ENCODE peak calls at places on chromosomes 5 and 9, in five cellular contexts. E is ovary, W is GM12892, P is A549, N is heart left ventricle. V is an unnamed sample.

GRCh38 chr5:175181331-175181730 is 262.7 kb downstream of the DRD1 start:
- DNase-seq in P (no peak), E (no peak), N (no peak), W (no peak), V (no peak)

GRCh38 chr9:14906000-14906399 is 4.2 kb downstream of the FREM1 start:
- DNase-seq in N (no peak), P (no peak), E (no peak), W (no peak), V (no peak)

GRCh38 chr5:73039082-73039481 is 81.3 kb upstream of the TMEM171 start:
- DNase-seq in E (no peak), W (no peak), N (no peak), P (no peak), V (no peak)

GRCh38 chr5:160438316-160439204 is 16.9 kb downstream of the PTTG1 start:
- DNase-seq in P (peak; percentile 58), N (peak; percentile 43), E (no peak), W (no peak), V (no peak)

GRCh38 chr9:130043654-130044623 is 950 bp upstream of the FNBP1 start:
- DNase-seq in N (no peak), W (no peak), E (peak; percentile 78), P (no peak), V (no peak)

GRCh38 chr9:109401990-109402318 is 81.1 kb upstream of the EPB41L4B start:
- DNase-seq in E (no peak), N (no peak), W (no peak), P (no peak), V (no peak)

GRCh38 chr5:30324083-30324482 is 869.4 kb upstream of the CDH6 start:
- DNase-seq in N (no peak), W (no peak), P (peak; percentile 1), E (no peak), V (no peak)

GRCh38 chr5:174159327-174160247 is 114.1 kb downstream of the NSG2 start:
- DNase-seq in N (no peak), P (peak; percentile 76), W (no peak), E (no peak), V (no peak)

GRCh38 chr5:174448662-174449061 is 275.7 kb upstream of the MSX2 start:
- DNase-seq in P (no peak), N (no peak), W (no peak), E (no peak), V (no peak)

GRCh38 chr5:43042626-43043399 is 2.7 kb upstream of the ANXA2R start:
- DNase-seq in N (peak; percentile 67), P (peak; percentile 85), E (peak; percentile 75), W (no peak), V (no peak)

GRCh38 chr5:74031536-74031935 is 405.5 kb downstream of the ARHGEF28 start:
- DNase-seq in E (no peak), P (no peak), N (no peak), W (no peak), V (no peak)

GRCh38 chr5:178403351-178403750 is 170.7 kb upstream of the PHYKPL start:
- DNase-seq in E (no peak), P (no peak), W (no peak), N (no peak), V (no peak)

GRCh38 chr5:157447246-157447645 is 12.8 kb upstream of the NIPAL4 start:
- DNase-seq in W (no peak), E (no peak), N (no peak), P (no peak), V (no peak)

GRCh38 chr9:137127301-137128157 is 11.4 kb upstream of the GRIN1 start:
- DNase-seq in E (no peak), P (peak; percentile 57), N (no peak), W (no peak), V (no peak)

GRCh38 chr5:136020383-136021015 is 8.3 kb upstream of the TGFBI start:
- DNase-seq in W (no peak), E (no peak), N (no peak), P (peak; percentile 95), V (no peak)

GRCh38 chr5:109485030-109485429 is 75.3 kb upstream of the PJA2 start:
- DNase-seq in P (no peak), W (no peak), E (no peak), N (peak; percentile 52), V (no peak)

GRCh38 chr5:151158287-151158661 is 695 bp upstream of the ANXA6 start:
- DNase-seq in W (no peak), N (no peak), P (no peak), E (peak; percentile 63), V (no peak)

GRCh38 chr5:151155777-151156731 is 1.5 kb downstream of the ANXA6 start:
- DNase-seq in P (no peak), E (peak; percentile 58), W (no peak), N (peak; percentile 33), V (no peak)

GRCh38 chr5:151157426-151158286 is at the start of gene ANXA6:
- DNase-seq in N (peak; percentile 91), E (peak; percentile 89), W (peak; percentile 66), P (peak; percentile 63), V (peak; percentile 96)

GRCh38 chr5:151155149-151155776 is 2.3 kb downstream of the ANXA6 start:
- DNase-seq in W (no peak), E (no peak), N (no peak), P (no peak), V (no peak)

DNA sequence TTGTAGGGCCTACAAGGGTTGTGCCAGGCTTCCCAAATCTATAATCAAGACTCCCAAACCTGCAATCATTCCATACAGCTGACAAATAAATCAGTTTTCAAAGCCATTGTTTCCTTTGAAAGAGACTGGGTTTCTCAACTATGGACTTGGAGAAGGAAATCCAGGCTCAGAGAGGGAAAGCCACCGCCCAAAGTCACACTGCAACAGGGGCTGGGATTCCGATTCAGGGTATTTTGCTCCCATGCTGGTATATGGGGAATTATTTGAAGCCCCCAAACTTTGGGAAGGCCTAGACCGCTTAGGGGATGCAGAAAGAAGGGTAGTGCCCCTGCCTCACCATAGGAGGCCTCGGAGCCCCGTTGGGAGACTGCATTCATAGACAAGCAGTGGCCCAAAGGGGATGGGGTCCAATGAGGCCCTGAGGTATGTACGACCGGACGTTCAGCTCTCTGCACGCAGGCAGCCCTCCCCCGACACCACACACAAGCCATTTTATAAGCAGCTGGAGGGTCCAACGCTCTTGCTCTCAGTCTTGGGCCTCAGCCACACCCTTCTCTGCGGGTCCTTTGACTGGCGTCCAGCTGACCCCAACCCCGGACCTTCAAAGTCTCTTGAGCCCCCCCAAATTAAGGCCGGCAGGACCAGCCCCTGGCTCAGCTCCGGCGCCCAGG is 712 bp downstream of the ANXA6 start:
- DNase-seq in N (peak; percentile 23), E (peak; percentile 56), W (no peak), P (no peak), V (no peak)
- TF ChIP-seq POLR2A in N (no peak), E (no peak), W (peak; percentile 57), P (no peak), V (no peak)

GRCh38 chr9:8821910-8822666 is 1022.5 kb upstream of the DMAC1 start:
- DNase-seq in P (no peak), E (no peak), N (no peak), W (no peak), V (no peak)

GRCh38 chr9:8826281-8826680 is 1026.7 kb upstream of the DMAC1 start:
- DNase-seq in P (no peak), E (no peak), W (no peak), N (no peak), V (no peak)

GRCh38 chr9:8825600-8826147 is 1026.1 kb upstream of the DMAC1 start:
- DNase-seq in N (no peak), P (no peak), E (no peak), W (no peak), V (no peak)

GRCh38 chr9:8823131-8823895 is 1023.7 kb upstream of the DMAC1 start:
- DNase-seq in P (no peak), E (no peak), W (no peak), N (no peak), V (no peak)

DNA sequence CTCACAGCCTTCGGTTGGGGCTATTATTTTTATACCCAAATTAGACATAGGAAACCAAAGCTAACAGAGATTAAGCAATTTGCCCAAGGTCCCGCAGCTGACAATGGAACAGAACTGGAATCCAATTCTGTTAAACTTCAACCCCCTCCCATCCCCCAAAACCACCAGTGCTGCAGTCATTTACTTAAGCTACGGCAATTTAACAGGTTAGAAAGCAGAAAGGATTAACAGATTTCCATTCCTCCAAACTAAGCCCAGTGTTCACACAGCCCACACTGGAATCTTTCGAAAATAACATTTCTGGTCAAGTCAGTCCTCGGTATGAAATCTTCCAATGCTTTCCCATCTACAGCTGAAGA is 1023.1 kb upstream of the DMAC1 start:
- DNase-seq in P (no peak), E (no peak), W (no peak), N (no peak), V (no peak)
- TF ChIP-seq POLR2A in P (no peak), E (no peak), W (no peak), N (no peak), V (no peak)

DNA sequence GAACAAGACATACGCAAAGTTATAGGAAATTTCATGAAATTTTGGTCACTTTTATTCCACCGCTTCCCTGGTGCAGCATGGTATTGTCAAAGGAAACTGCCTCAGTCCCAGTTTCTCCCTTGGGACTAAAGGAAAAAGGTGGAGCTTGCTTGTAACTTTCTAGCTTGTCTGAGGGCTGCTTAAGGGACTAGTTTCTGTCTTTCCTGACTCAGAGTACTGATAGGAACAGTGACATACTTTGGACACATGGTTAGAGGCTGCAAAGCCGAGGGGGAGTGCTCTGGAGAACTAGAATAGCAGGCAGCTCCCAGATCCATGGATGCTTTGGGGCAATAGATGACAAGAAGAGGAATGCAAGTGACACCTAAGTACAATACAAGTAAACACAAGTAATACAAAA is 136.7 kb downstream of the CDC42SE2 start:
- DNase-seq in N (no peak), W (no peak), E (no peak), P (no peak), V (no peak)
- TF ChIP-seq POLR2A in N (no peak), W (no peak), E (no peak), P (no peak), V (no peak)

GRCh38 chr9:134187110-134187531 is 22.8 kb upstream of the RNU6ATAC start:
- DNase-seq in P (peak; percentile 47), N (no peak), W (peak; percentile 12), E (peak; percentile 50), V (no peak)

GRCh38 chr9:134186471-134187109 is 22.2 kb upstream of the RNU6ATAC start:
- DNase-seq in N (no peak), E (peak; percentile 87), W (peak; percentile 5), P (no peak), V (no peak)

GRCh38 chr9:134187821-134188420 is 23.6 kb upstream of the RNU6ATAC start:
- DNase-seq in P (no peak), E (peak; percentile 37), N (no peak), W (peak; percentile 13), V (no peak)

GRCh38 chr9:134182554-134183219 is 18.3 kb upstream of the RNU6ATAC start:
- DNase-seq in P (peak; percentile 29), E (no peak), W (no peak), N (no peak), V (no peak)

DNA sequence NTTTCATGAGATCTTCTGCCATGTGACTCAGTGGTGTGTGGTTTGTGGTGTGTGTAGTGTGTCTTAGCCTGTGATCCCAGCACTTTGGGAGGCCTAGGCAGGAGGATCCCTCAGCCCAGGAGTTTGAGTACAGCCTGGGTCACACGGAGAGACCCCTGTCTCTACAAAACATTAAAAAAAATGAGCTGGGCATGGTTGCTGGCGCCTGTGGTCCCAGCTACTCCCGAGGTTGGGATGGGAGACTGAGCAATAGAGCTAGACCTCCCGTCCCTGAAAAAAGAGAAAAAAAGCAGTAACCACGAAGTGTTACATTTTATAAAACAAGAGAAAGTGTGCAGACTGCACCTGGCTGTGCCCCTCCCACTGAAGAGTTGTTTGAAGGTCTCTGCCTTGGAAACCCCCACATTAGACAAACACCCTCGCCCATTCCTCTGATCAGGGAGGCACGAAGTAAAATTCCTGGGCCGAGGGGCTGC is 21.2 kb upstream of the RNU6ATAC start:
- DNase-seq in W (peak; percentile 5), E (peak; percentile 36), N (no peak), P (no peak), V (no peak)
- TF ChIP-seq POLR2A in W (no peak), E (no peak), N (no peak), P (no peak), V (no peak)

V was measured in esophagus muscularis mucosa.